ENCODE peak calls at places on chromosome 13, in four cellular contexts. One of them, this sample, is unnamed.

GRCh38 chr13:86870388-86870966 is 800.7 kb upstream of the SLITRK5 start:
- DNase-seq in cardiac fibroblast: peak
- DNase-seq in K562: peak
- DNase-seq in ovary: no peak
- DNase-seq in this sample: peak

GRCh38 chr13:106570354-106570822 is 2.5 kb upstream of the ARGLU1 start:
- DNase-seq in K562: peak
- DNase-seq in cardiac fibroblast: peak
- DNase-seq in ovary: peak
- DNase-seq in this sample: peak

GRCh38 chr13:105139380-105140285 is 1395.8 kb downstream of the EFNB2 start:
- DNase-seq in K562: no peak
- DNase-seq in cardiac fibroblast: peak
- DNase-seq in ovary: no peak
- DNase-seq in this sample: peak

GRCh38 chr13:85541476-85541875 is 257.7 kb downstream of the SLITRK6 start:
- DNase-seq in ovary: no peak
- DNase-seq in K562: no peak
- DNase-seq in cardiac fibroblast: no peak
- DNase-seq in this sample: no peak

GRCh38 chr13:109199280-109199679 is 569.9 kb downstream of the MYO16 start:
- DNase-seq in ovary: no peak
- DNase-seq in cardiac fibroblast: no peak
- DNase-seq in K562: no peak
- DNase-seq in this sample: no peak

GRCh38 chr13:29140277-29140676 is 320.1 kb downstream of the MTUS2 start:
- DNase-seq in ovary: no peak
- DNase-seq in cardiac fibroblast: peak
- DNase-seq in K562: no peak
- DNase-seq in this sample: peak

GRCh38 chr13:44141213-44141724 is 232.4 kb upstream of the SERP2 start:
- DNase-seq in cardiac fibroblast: no peak
- DNase-seq in K562: no peak
- DNase-seq in ovary: no peak
- DNase-seq in this sample: no peak

GRCh38 chr13:83919775-83920174 is 37.5 kb upstream of the SLITRK1 start:
- DNase-seq in K562: no peak
- DNase-seq in ovary: no peak
- DNase-seq in cardiac fibroblast: no peak
- DNase-seq in this sample: no peak

GRCh38 chr13:80039000-80039399 is 301.9 kb downstream of the SPRY2 start:
- DNase-seq in ovary: no peak
- DNase-seq in cardiac fibroblast: no peak
- DNase-seq in K562: no peak
- DNase-seq in this sample: no peak

GRCh38 chr13:101394597-101394996 is 21.7 kb downstream of the NALCN start:
- DNase-seq in ovary: no peak
- DNase-seq in K562: no peak
- DNase-seq in cardiac fibroblast: no peak
- DNase-seq in this sample: no peak

GRCh38 chr13:107573184-107573583 is 642.2 kb downstream of the LIG4 start:
- DNase-seq in cardiac fibroblast: no peak
- DNase-seq in ovary: no peak
- DNase-seq in K562: no peak
- DNase-seq in this sample: no peak

GRCh38 chr13:43293008-43293407 is 269.6 kb downstream of the DNAJC15 start:
- DNase-seq in K562: no peak
- DNase-seq in cardiac fibroblast: peak
- DNase-seq in ovary: no peak
- DNase-seq in this sample: no peak

GRCh38 chr13:92802776-92803175 is 423.8 kb upstream of the GPC6 start:
- DNase-seq in cardiac fibroblast: no peak
- DNase-seq in ovary: no peak
- DNase-seq in K562: no peak
- DNase-seq in this sample: no peak

GRCh38 chr13:76043882-76044281 is 407.8 kb downstream of the LMO7 start:
- DNase-seq in K562: no peak
- DNase-seq in ovary: no peak
- DNase-seq in cardiac fibroblast: no peak
- DNase-seq in this sample: no peak

GRCh38 chr13:81779896-81780295 is 1439.0 kb upstream of the SPRY2 start:
- DNase-seq in K562: no peak
- DNase-seq in ovary: no peak
- DNase-seq in cardiac fibroblast: no peak
- DNase-seq in this sample: no peak

GRCh38 chr13:106101201-106101600 is 434.3 kb downstream of the EFNB2 start:
- DNase-seq in K562: no peak
- DNase-seq in cardiac fibroblast: no peak
- DNase-seq in ovary: no peak
- DNase-seq in this sample: no peak

GRCh38 chr13:80339578-80339840 is 1.4 kb downstream of the SPRY2 start:
- DNase-seq in cardiac fibroblast: peak
- DNase-seq in ovary: no peak
- DNase-seq in K562: peak
- DNase-seq in this sample: no peak

GRCh38 chr13:57784633-57785032 is 153.1 kb downstream of the PCDH17 start:
- DNase-seq in K562: no peak
- DNase-seq in ovary: no peak
- DNase-seq in cardiac fibroblast: no peak
- DNase-seq in this sample: no peak

GRCh38 chr13:30045916-30046704 is 195.7 kb upstream of the UBL3 start:
- DNase-seq in K562: no peak
- DNase-seq in cardiac fibroblast: peak
- DNase-seq in ovary: no peak
- DNase-seq in this sample: peak

GRCh38 chr13:79481685-79482052 is 714 bp downstream of the NDFIP2 start:
- DNase-seq in K562: peak
- DNase-seq in cardiac fibroblast: no peak
- DNase-seq in ovary: no peak
- DNase-seq in this sample: peak

GRCh38 chr13:36395280-36395679 is 37.0 kb upstream of the CCNA1 start:
- DNase-seq in K562: peak
- DNase-seq in cardiac fibroblast: peak
- DNase-seq in ovary: no peak
- DNase-seq in this sample: peak

GRCh38 chr13:39185326-39185725 is 147.1 kb downstream of the NHLRC3 start:
- DNase-seq in ovary: no peak
- DNase-seq in cardiac fibroblast: no peak
- DNase-seq in K562: no peak
- DNase-seq in this sample: peak

GRCh38 chr13:55577082-55577846 is 1563.5 kb upstream of the PRR20A start:
- DNase-seq in K562: no peak
- DNase-seq in cardiac fibroblast: no peak
- DNase-seq in ovary: no peak
- DNase-seq in this sample: no peak

GRCh38 chr13:106680796-106681482 is 113.0 kb upstream of the ARGLU1 start:
- DNase-seq in K562: no peak
- DNase-seq in ovary: no peak
- DNase-seq in cardiac fibroblast: no peak
- DNase-seq in this sample: no peak

GRCh38 chr13:73429691-73430090 is 370.9 kb downstream of the KLF5 start:
- DNase-seq in K562: no peak
- DNase-seq in cardiac fibroblast: peak
- DNase-seq in ovary: no peak
- DNase-seq in this sample: peak

GRCh38 chr13:80036845-80037504 is 304.0 kb downstream of the SPRY2 start:
- DNase-seq in ovary: no peak
- DNase-seq in cardiac fibroblast: no peak
- DNase-seq in K562: no peak
- DNase-seq in this sample: no peak

GRCh38 chr13:73767191-73767741 is 366.9 kb downstream of the KLF12 start:
- DNase-seq in ovary: no peak
- DNase-seq in K562: no peak
- DNase-seq in cardiac fibroblast: no peak
- DNase-seq in this sample: no peak

GRCh38 chr13:28718186-28718537 is 608 bp downstream of the SLC46A3 start:
- DNase-seq in cardiac fibroblast: peak
- DNase-seq in ovary: no peak
- DNase-seq in K562: no peak
- DNase-seq in this sample: peak

GRCh38 chr13:93307166-93307565 is 80.6 kb downstream of the GPC6 start:
- DNase-seq in ovary: no peak
- DNase-seq in K562: no peak
- DNase-seq in cardiac fibroblast: no peak
- DNase-seq in this sample: peak

GRCh38 chr13:85497652-85498051 is 301.6 kb downstream of the SLITRK6 start:
- DNase-seq in cardiac fibroblast: peak
- DNase-seq in K562: no peak
- DNase-seq in ovary: no peak
- DNase-seq in this sample: peak

GRCh38 chr13:26895081-26895807 is 134.7 kb upstream of the GPR12 start:
- DNase-seq in ovary: no peak
- DNase-seq in K562: no peak
- DNase-seq in cardiac fibroblast: peak
- DNase-seq in this sample: no peak

GRCh38 chr13:21625366-21625765 is 21.4 kb upstream of the MICU2 start:
- DNase-seq in K562: peak
- DNase-seq in ovary: no peak
- DNase-seq in cardiac fibroblast: peak
- DNase-seq in this sample: peak

GRCh38 chr13:94967183-94968039 is 255.1 kb upstream of the SOX21 start:
- DNase-seq in K562: peak
- DNase-seq in cardiac fibroblast: no peak
- DNase-seq in ovary: peak
- DNase-seq in this sample: no peak

GRCh38 chr13:73228546-73228945 is 169.7 kb downstream of the KLF5 start:
- DNase-seq in K562: no peak
- DNase-seq in cardiac fibroblast: peak
- DNase-seq in ovary: no peak
- DNase-seq in this sample: peak

GRCh38 chr13:95343944-95344343 is 42.7 kb upstream of the ABCC4 start:
- DNase-seq in K562: no peak
- DNase-seq in ovary: no peak
- DNase-seq in cardiac fibroblast: peak
- DNase-seq in this sample: no peak

GRCh38 chr13:33945477-33945876 is 127.5 kb downstream of the RFC3 start:
- DNase-seq in ovary: no peak
- DNase-seq in K562: no peak
- DNase-seq in cardiac fibroblast: no peak
- DNase-seq in this sample: no peak

DNA sequence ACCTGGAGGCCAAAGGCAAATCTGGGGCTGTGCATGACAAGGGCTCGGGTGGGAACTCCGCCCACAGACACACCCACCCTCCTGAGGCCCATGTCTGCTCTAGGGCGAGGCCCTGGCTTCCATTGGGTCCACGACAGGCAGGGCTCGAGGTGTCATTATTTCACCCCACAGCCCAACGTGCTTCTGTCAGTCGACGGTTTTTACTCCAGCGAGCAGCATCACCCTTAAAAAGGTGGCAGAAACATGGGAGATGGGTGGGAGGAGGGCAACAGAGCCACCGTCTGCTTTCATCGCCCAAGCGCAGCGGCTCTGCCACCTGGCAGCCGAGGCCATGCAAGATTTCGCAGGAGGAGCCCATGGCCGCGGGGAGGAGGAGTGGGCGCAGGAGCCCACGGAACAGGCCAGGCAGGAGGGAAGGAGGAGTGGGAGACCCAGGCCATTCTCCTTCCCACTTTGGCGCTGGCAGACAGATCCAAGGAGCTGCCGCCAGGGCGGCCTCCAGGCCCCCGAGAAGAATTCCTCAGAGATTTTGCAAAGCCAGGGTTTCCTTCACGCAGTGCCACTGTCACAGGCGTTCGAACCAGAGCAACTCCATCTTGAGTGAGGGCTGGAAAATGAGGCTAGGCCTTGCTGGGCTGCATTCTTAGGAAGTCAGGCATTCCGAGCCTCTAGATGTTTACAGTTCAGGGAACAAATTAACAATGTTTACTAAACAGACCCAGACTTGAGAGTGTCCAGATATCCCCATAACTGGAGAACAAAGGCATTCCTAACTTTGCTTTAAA is 49.3 kb upstream of the TUBGCP3 start:
- DNase-seq in ovary: no peak
- DNase-seq in cardiac fibroblast: no peak
- DNase-seq in K562: no peak
- DNase-seq in this sample: no peak
- TF ChIP-seq CTCF in ovary: no peak
- TF ChIP-seq CTCF in cardiac fibroblast: no peak
- TF ChIP-seq CTCF in K562: no peak
- TF ChIP-seq CTCF in this sample: no peak

GRCh38 chr13:19781526-19781925 is 1.2 kb downstream of the PSPC1 start:
- DNase-seq in ovary: no peak
- DNase-seq in cardiac fibroblast: no peak
- DNase-seq in K562: peak
- DNase-seq in this sample: no peak
- H3K4me3 ChIP-seq in ovary: peak
- H3K4me3 ChIP-seq in cardiac fibroblast: peak
- H3K4me3 ChIP-seq in K562: peak
- H3K4me3 ChIP-seq in this sample: peak

GRCh38 chr13:110683921-110684320 is 22.0 kb downstream of the CARS2 start:
- DNase-seq in cardiac fibroblast: no peak
- DNase-seq in ovary: no peak
- DNase-seq in K562: no peak
- DNase-seq in this sample: no peak

GRCh38 chr13:110681868-110682550 is 23.9 kb downstream of the CARS2 start:
- DNase-seq in cardiac fibroblast: no peak
- DNase-seq in K562: no peak
- DNase-seq in ovary: no peak
- DNase-seq in this sample: no peak

GRCh38 chr13:110684388-110685056 is 21.4 kb downstream of the CARS2 start:
- DNase-seq in ovary: no peak
- DNase-seq in K562: no peak
- DNase-seq in cardiac fibroblast: no peak
- DNase-seq in this sample: no peak

GRCh38 chr13:110682746-110683145 is 23.2 kb downstream of the CARS2 start:
- DNase-seq in K562: no peak
- DNase-seq in ovary: no peak
- DNase-seq in cardiac fibroblast: no peak
- DNase-seq in this sample: no peak

DNA sequence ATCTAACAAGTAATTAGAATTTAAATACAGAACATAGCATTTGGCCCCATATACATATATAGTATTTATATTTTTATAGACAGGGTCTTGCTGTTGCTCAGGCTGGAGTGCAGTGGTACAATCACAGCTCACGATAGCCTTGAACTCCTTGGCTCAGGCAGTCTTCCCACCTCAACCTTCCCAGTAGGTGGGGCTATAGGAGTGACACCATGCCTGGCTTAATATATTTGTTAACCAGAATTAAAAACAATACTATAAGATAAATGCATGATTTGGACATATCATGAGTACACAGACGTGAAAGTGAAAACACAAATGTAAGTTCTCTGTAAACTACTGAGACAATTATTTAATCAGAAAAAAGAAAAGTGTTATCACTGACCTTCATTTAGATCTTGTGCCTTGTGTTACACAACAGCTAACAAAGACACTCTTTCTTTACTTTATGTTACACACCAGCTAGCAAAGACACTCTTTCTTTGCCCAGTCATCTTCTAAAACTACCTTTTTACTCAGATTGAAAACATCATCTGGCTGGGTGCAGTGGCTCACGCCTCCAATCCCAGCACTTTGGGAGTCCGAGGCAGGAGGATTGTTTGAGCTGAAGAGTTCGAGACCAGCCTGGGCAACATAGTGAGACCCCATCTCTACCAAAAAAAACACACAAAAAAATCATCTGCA is 22.6 kb downstream of the CARS2 start:
- DNase-seq in cardiac fibroblast: peak
- DNase-seq in ovary: no peak
- DNase-seq in K562: peak
- DNase-seq in this sample: peak
- TF ChIP-seq CTCF in cardiac fibroblast: peak
- TF ChIP-seq CTCF in ovary: no peak
- TF ChIP-seq CTCF in K562: no peak
- TF ChIP-seq CTCF in this sample: peak

GRCh38 chr13:46578590-46578975 is 25.6 kb downstream of the LRCH1 start:
- DNase-seq in cardiac fibroblast: no peak
- DNase-seq in ovary: no peak
- DNase-seq in K562: no peak
- DNase-seq in this sample: no peak
- H3K4me3 ChIP-seq in cardiac fibroblast: no peak
- H3K4me3 ChIP-seq in ovary: no peak
- H3K4me3 ChIP-seq in K562: no peak
- H3K4me3 ChIP-seq in this sample: no peak